ENCODE peak calls at places on chromosome 10, in four cellular contexts. One of them, this sample, is unnamed.

GRCh38 chr10:82574081-82574480 is 699.1 kb downstream of the NRG3 start:
- DNase-seq in RWPE1: no peak
- DNase-seq in pancreas: no peak
- DNase-seq in kidney epithelial cell: no peak
- DNase-seq in this sample: no peak

GRCh38 chr10:103855424-103855823 is at the start of gene SH3PXD2A:
- DNase-seq in pancreas: peak; percentile 36
- DNase-seq in kidney epithelial cell: no peak
- DNase-seq in RWPE1: peak; percentile 74
- DNase-seq in this sample: no peak

GRCh38 chr10:95275726-95276366 is 15.0 kb downstream of the PDLIM1 start:
- DNase-seq in pancreas: no peak
- DNase-seq in RWPE1: peak; percentile 76
- DNase-seq in kidney epithelial cell: no peak
- DNase-seq in this sample: no peak

GRCh38 chr10:127872011-127872741 is 20.6 kb downstream of the CLRN3 start:
- DNase-seq in pancreas: peak; percentile 10
- DNase-seq in kidney epithelial cell: no peak
- DNase-seq in RWPE1: no peak
- DNase-seq in this sample: no peak

GRCh38 chr10:97714401-97715258 is 1.1 kb downstream of the MARVELD1 start:
- DNase-seq in RWPE1: peak; percentile 79
- DNase-seq in pancreas: no peak
- DNase-seq in kidney epithelial cell: no peak
- DNase-seq in this sample: no peak

GRCh38 chr10:21944727-21945386 is 58.7 kb downstream of the DNAJC1 start:
- DNase-seq in RWPE1: no peak
- DNase-seq in kidney epithelial cell: no peak
- DNase-seq in pancreas: no peak
- DNase-seq in this sample: no peak

GRCh38 chr10:126538439-126539140 is 131.9 kb downstream of the C10orf90 start:
- DNase-seq in kidney epithelial cell: no peak
- DNase-seq in pancreas: no peak
- DNase-seq in RWPE1: no peak
- DNase-seq in this sample: no peak

GRCh38 chr10:4708123-4708759 is 117.8 kb upstream of the AKR1E2 start:
- DNase-seq in RWPE1: no peak
- DNase-seq in kidney epithelial cell: no peak
- DNase-seq in pancreas: no peak
- DNase-seq in this sample: no peak

GRCh38 chr10:58436071-58436470 is 50.9 kb downstream of the TFAM start:
- DNase-seq in pancreas: no peak
- DNase-seq in RWPE1: peak; percentile 46
- DNase-seq in kidney epithelial cell: peak; percentile 62
- DNase-seq in this sample: no peak

GRCh38 chr10:103803941-103804340 is 51.4 kb downstream of the SH3PXD2A start:
- DNase-seq in kidney epithelial cell: no peak
- DNase-seq in pancreas: no peak
- DNase-seq in RWPE1: peak; percentile 54
- DNase-seq in this sample: no peak

GRCh38 chr10:132829403-132829802 is 43.5 kb upstream of the NKX6-2 start:
- DNase-seq in pancreas: no peak
- DNase-seq in RWPE1: no peak
- DNase-seq in kidney epithelial cell: no peak
- DNase-seq in this sample: no peak

GRCh38 chr10:119346063-119346835 is 138.9 kb downstream of the GRK5 start:
- DNase-seq in RWPE1: no peak
- DNase-seq in pancreas: no peak
- DNase-seq in kidney epithelial cell: no peak
- DNase-seq in this sample: no peak

GRCh38 chr10:109892885-109893284 is 30.4 kb downstream of the XPNPEP1 start:
- DNase-seq in RWPE1: no peak
- DNase-seq in pancreas: no peak
- DNase-seq in kidney epithelial cell: no peak
- DNase-seq in this sample: no peak

GRCh38 chr10:10471758-10472157 is 545.9 kb upstream of the CELF2 start:
- DNase-seq in pancreas: no peak
- DNase-seq in RWPE1: no peak
- DNase-seq in kidney epithelial cell: no peak
- DNase-seq in this sample: no peak
- TF ChIP-seq CTCF in pancreas: no peak
- TF ChIP-seq CTCF in RWPE1: no peak
- TF ChIP-seq CTCF in kidney epithelial cell: no peak
- TF ChIP-seq CTCF in this sample: no peak

GRCh38 chr10:19168584-19168983 is 120.0 kb downstream of the MALRD1 start:
- DNase-seq in RWPE1: no peak
- DNase-seq in kidney epithelial cell: no peak
- DNase-seq in pancreas: no peak
- DNase-seq in this sample: no peak
- TF ChIP-seq CTCF in RWPE1: no peak
- TF ChIP-seq CTCF in kidney epithelial cell: peak; percentile 39
- TF ChIP-seq CTCF in pancreas: no peak
- TF ChIP-seq CTCF in this sample: no peak

GRCh38 chr10:6493521-6494451 is 86.3 kb downstream of the PRKCQ start:
- DNase-seq in kidney epithelial cell: no peak
- DNase-seq in pancreas: no peak
- DNase-seq in RWPE1: peak; percentile 48
- DNase-seq in this sample: no peak
- TF ChIP-seq CTCF in kidney epithelial cell: no peak
- TF ChIP-seq CTCF in pancreas: no peak
- TF ChIP-seq CTCF in RWPE1: no peak
- TF ChIP-seq CTCF in this sample: no peak

DNA sequence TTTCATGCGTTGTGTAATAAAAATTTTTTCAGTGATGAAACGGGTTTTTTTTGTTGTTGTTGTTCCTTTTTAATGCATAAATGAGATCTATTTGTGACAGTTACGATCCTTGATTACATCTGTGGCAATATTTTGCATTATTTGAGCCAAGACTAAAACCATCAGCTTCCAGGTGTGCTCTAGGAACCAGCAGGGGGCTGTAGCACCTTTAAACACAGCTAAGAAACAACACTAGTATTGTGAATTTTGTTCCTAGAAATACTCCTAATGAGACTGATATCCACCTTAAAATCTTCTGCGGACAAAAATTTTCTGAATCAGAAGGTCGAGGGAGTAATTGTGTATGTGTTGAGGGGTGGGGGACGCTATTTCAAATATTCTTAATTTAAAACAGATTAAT is 52.6 kb downstream of the FGFBP3 start:
- DNase-seq in kidney epithelial cell: no peak
- DNase-seq in RWPE1: no peak
- DNase-seq in pancreas: no peak
- DNase-seq in this sample: peak; percentile 19
- TF ChIP-seq CTCF in kidney epithelial cell: peak; percentile 45
- TF ChIP-seq CTCF in RWPE1: peak; percentile 39
- TF ChIP-seq CTCF in pancreas: no peak
- TF ChIP-seq CTCF in this sample: no peak

GRCh38 chr10:75402486-75403143 is 1.1 kb upstream of the ZNF503 start:
- DNase-seq in RWPE1: no peak
- DNase-seq in kidney epithelial cell: peak; percentile 57
- DNase-seq in pancreas: peak; percentile 54
- DNase-seq in this sample: no peak

GRCh38 chr10:75400163-75400768 is 1.3 kb downstream of the ZNF503 start:
- DNase-seq in RWPE1: no peak
- DNase-seq in pancreas: no peak
- DNase-seq in kidney epithelial cell: no peak
- DNase-seq in this sample: no peak

GRCh38 chr10:75403144-75404022 is 1.8 kb upstream of the ZNF503 start:
- DNase-seq in kidney epithelial cell: no peak
- DNase-seq in RWPE1: no peak
- DNase-seq in pancreas: peak; percentile 60
- DNase-seq in this sample: no peak

GRCh38 chr10:75400769-75401568 is 595 bp downstream of the ZNF503 start:
- DNase-seq in RWPE1: peak; percentile 58
- DNase-seq in pancreas: peak; percentile 65
- DNase-seq in kidney epithelial cell: no peak
- DNase-seq in this sample: no peak

GRCh38 chr10:75401569-75402485 is at the start of gene ZNF503:
- DNase-seq in RWPE1: peak; percentile 97
- DNase-seq in pancreas: peak; percentile 99
- DNase-seq in kidney epithelial cell: peak; percentile 83
- DNase-seq in this sample: no peak
- TF ChIP-seq CTCF in RWPE1: no peak
- TF ChIP-seq CTCF in pancreas: peak; percentile 9
- TF ChIP-seq CTCF in kidney epithelial cell: peak; percentile 3
- TF ChIP-seq CTCF in this sample: no peak

GRCh38 chr10:12635127-12635541 is 285.8 kb downstream of the CAMK1D start:
- DNase-seq in pancreas: no peak
- DNase-seq in RWPE1: no peak
- DNase-seq in kidney epithelial cell: peak; percentile 16
- DNase-seq in this sample: no peak

GRCh38 chr10:12631216-12631615 is 281.9 kb downstream of the CAMK1D start:
- DNase-seq in kidney epithelial cell: no peak
- DNase-seq in pancreas: no peak
- DNase-seq in RWPE1: no peak
- DNase-seq in this sample: no peak

GRCh38 chr10:12634532-12634931 is 285.2 kb downstream of the CAMK1D start:
- DNase-seq in pancreas: no peak
- DNase-seq in kidney epithelial cell: no peak
- DNase-seq in RWPE1: no peak
- DNase-seq in this sample: no peak

GRCh38 chr10:12631787-12632562 is 282.6 kb downstream of the CAMK1D start:
- DNase-seq in kidney epithelial cell: no peak
- DNase-seq in RWPE1: no peak
- DNase-seq in pancreas: peak; percentile 44
- DNase-seq in this sample: no peak

GRCh38 chr10:12633776-12634390 is 284.5 kb downstream of the CAMK1D start:
- DNase-seq in pancreas: no peak
- DNase-seq in RWPE1: no peak
- DNase-seq in kidney epithelial cell: no peak
- DNase-seq in this sample: no peak
- TF ChIP-seq CTCF in pancreas: no peak
- TF ChIP-seq CTCF in RWPE1: no peak
- TF ChIP-seq CTCF in kidney epithelial cell: no peak
- TF ChIP-seq CTCF in this sample: no peak

DNA sequence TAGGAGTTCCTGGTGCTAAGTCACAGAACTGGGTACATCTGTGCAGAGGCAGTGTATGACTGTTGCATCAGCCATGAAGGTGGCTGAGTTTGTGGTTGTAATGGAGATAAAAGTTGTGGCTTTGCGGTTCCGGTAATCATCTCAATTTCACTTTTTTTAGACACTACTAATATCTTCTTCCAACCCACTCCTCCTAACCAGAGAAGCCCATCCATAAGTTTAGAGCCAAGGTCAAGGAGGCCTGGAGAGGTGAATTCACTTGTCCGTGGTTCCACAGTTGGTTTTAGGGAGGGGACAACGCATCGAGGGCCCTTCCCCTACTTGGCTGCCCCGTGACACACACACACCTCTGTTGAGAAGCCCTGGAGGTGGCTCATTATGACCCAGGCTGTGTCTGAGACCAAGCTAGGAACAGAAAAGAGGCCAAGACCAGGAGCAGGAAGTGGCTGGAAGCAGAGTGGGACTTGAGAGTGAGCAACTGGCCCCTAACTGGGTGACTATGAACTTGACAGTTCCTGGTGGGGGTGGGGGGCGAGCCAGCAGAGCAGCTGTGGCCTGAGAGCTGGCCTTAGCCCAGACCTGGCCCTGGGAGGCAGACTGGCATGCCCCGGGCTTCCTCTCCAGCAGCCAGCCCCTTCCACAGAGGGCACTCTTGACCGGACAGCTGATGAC is 66.8 kb upstream of the COL13A1 start:
- DNase-seq in RWPE1: no peak
- DNase-seq in kidney epithelial cell: no peak
- DNase-seq in pancreas: no peak
- DNase-seq in this sample: no peak
- TF ChIP-seq CTCF in RWPE1: no peak
- TF ChIP-seq CTCF in kidney epithelial cell: no peak
- TF ChIP-seq CTCF in pancreas: no peak
- TF ChIP-seq CTCF in this sample: no peak

GRCh38 chr10:24390746-24391145 is 181.8 kb downstream of the KIAA1217 start:
- DNase-seq in pancreas: no peak
- DNase-seq in kidney epithelial cell: no peak
- DNase-seq in RWPE1: no peak
- DNase-seq in this sample: no peak

GRCh38 chr10:24393206-24393605 is 184.3 kb downstream of the KIAA1217 start:
- DNase-seq in RWPE1: no peak
- DNase-seq in kidney epithelial cell: no peak
- DNase-seq in pancreas: no peak
- DNase-seq in this sample: no peak

GRCh38 chr10:24397662-24398061 is 188.7 kb downstream of the KIAA1217 start:
- DNase-seq in RWPE1: no peak
- DNase-seq in kidney epithelial cell: no peak
- DNase-seq in pancreas: no peak
- DNase-seq in this sample: no peak

GRCh38 chr10:24394479-24395190 is 185.7 kb downstream of the KIAA1217 start:
- DNase-seq in RWPE1: no peak
- DNase-seq in kidney epithelial cell: no peak
- DNase-seq in pancreas: no peak
- DNase-seq in this sample: no peak

DNA sequence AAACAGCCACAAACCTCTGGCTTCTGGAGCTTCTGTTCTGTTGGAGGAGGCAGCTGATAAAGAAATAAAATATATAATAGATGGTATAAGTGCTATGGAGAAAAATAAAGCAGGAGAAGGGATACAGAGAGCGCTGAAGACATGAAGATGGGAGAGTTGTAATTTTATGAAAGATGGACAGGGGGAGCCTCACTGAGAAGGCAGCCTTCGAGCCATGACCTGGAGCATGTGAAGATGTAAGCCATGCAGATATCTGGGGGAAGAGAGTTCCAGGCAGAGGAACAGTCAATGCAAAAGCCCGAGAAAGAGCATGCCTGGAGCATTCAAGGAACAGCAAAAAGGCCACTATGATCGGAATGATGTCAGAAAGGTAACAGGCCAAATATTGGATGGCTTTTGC is 187.5 kb downstream of the KIAA1217 start:
- DNase-seq in pancreas: no peak
- DNase-seq in RWPE1: no peak
- DNase-seq in kidney epithelial cell: no peak
- DNase-seq in this sample: no peak
- TF ChIP-seq CTCF in pancreas: no peak
- TF ChIP-seq CTCF in RWPE1: no peak
- TF ChIP-seq CTCF in kidney epithelial cell: no peak
- TF ChIP-seq CTCF in this sample: no peak

This sample was measured in CD8-positive, alpha-beta T cell.